ENCODE peak calls at places on chromosomes 2 and 18, in five cellular contexts. One of them, this sample, is unnamed.

GRCh38 chr2:213316001-213316735 is 31.9 kb downstream of the SPAG16 start:
- DNase-seq in kidney: no peak
- DNase-seq in PC-3: peak
- DNase-seq in fibroblast of lung: peak
- DNase-seq in IMR-90: peak
- DNase-seq in this sample: peak

GRCh38 chr18:70288171-70288850 is 534 bp upstream of the SOCS6 start:
- DNase-seq in IMR-90: peak
- DNase-seq in kidney: peak
- DNase-seq in PC-3: peak
- DNase-seq in fibroblast of lung: peak
- DNase-seq in this sample: peak

GRCh38 chr18:55047546-55047945 is 88.3 kb upstream of the CCDC68 start:
- DNase-seq in fibroblast of lung: peak
- DNase-seq in PC-3: no peak
- DNase-seq in kidney: no peak
- DNase-seq in IMR-90: peak
- DNase-seq in this sample: no peak

GRCh38 chr2:155372969-155373368 is 674.5 kb downstream of the KCNJ3 start:
- DNase-seq in IMR-90: no peak
- DNase-seq in PC-3: peak
- DNase-seq in fibroblast of lung: peak
- DNase-seq in kidney: no peak
- DNase-seq in this sample: peak

GRCh38 chr2:75311993-75312392 is 112.7 kb upstream of the TACR1 start:
- DNase-seq in kidney: no peak
- DNase-seq in PC-3: no peak
- DNase-seq in fibroblast of lung: no peak
- DNase-seq in IMR-90: no peak
- DNase-seq in this sample: no peak

GRCh38 chr2:144460981-144461766 is 58.7 kb downstream of the ZEB2 start:
- DNase-seq in IMR-90: peak
- DNase-seq in PC-3: no peak
- DNase-seq in kidney: peak
- DNase-seq in fibroblast of lung: peak
- DNase-seq in this sample: no peak

GRCh38 chr2:60794271-60794863 is 38.3 kb downstream of the PAPOLG start:
- DNase-seq in kidney: no peak
- DNase-seq in fibroblast of lung: no peak
- DNase-seq in PC-3: peak
- DNase-seq in IMR-90: peak
- DNase-seq in this sample: peak

GRCh38 chr2:195318440-195319111 is 338.4 kb upstream of the SLC39A10 start:
- DNase-seq in kidney: no peak
- DNase-seq in PC-3: peak
- DNase-seq in IMR-90: peak
- DNase-seq in fibroblast of lung: peak
- DNase-seq in this sample: peak

GRCh38 chr2:68365087-68365486 is at the start of gene PLEK:
- DNase-seq in kidney: peak
- DNase-seq in fibroblast of lung: no peak
- DNase-seq in IMR-90: no peak
- DNase-seq in PC-3: no peak
- DNase-seq in this sample: no peak

GRCh38 chr2:149058936-149059335 is 20.4 kb downstream of the LYPD6B start:
- DNase-seq in IMR-90: no peak
- DNase-seq in PC-3: peak
- DNase-seq in kidney: no peak
- DNase-seq in fibroblast of lung: no peak
- DNase-seq in this sample: no peak

GRCh38 chr2:144300632-144301031 is 219.3 kb downstream of the ZEB2 start:
- DNase-seq in IMR-90: no peak
- DNase-seq in kidney: no peak
- DNase-seq in PC-3: no peak
- DNase-seq in fibroblast of lung: no peak
- DNase-seq in this sample: no peak

GRCh38 chr2:44171018-44171417 is 2.3 kb downstream of the PPM1B start:
- DNase-seq in PC-3: peak
- DNase-seq in fibroblast of lung: peak
- DNase-seq in IMR-90: peak
- DNase-seq in kidney: no peak
- DNase-seq in this sample: peak

GRCh38 chr18:12293831-12294230 is 14.2 kb upstream of the TUBB6 start:
- DNase-seq in fibroblast of lung: no peak
- DNase-seq in IMR-90: no peak
- DNase-seq in kidney: no peak
- DNase-seq in PC-3: no peak
- DNase-seq in this sample: no peak

GRCh38 chr2:71756280-71756906 is 303.0 kb downstream of the DYSF start:
- DNase-seq in PC-3: peak
- DNase-seq in kidney: no peak
- DNase-seq in IMR-90: peak
- DNase-seq in fibroblast of lung: peak
- DNase-seq in this sample: peak

GRCh38 chr18:12254137-12254819 is at the start of gene CIDEA:
- DNase-seq in kidney: peak
- DNase-seq in IMR-90: no peak
- DNase-seq in PC-3: no peak
- DNase-seq in fibroblast of lung: peak
- DNase-seq in this sample: peak

GRCh38 chr2:190716176-190716807 is 67.4 kb downstream of the NAB1 start:
- DNase-seq in IMR-90: no peak
- DNase-seq in kidney: no peak
- DNase-seq in fibroblast of lung: peak
- DNase-seq in PC-3: peak
- DNase-seq in this sample: no peak

DNA sequence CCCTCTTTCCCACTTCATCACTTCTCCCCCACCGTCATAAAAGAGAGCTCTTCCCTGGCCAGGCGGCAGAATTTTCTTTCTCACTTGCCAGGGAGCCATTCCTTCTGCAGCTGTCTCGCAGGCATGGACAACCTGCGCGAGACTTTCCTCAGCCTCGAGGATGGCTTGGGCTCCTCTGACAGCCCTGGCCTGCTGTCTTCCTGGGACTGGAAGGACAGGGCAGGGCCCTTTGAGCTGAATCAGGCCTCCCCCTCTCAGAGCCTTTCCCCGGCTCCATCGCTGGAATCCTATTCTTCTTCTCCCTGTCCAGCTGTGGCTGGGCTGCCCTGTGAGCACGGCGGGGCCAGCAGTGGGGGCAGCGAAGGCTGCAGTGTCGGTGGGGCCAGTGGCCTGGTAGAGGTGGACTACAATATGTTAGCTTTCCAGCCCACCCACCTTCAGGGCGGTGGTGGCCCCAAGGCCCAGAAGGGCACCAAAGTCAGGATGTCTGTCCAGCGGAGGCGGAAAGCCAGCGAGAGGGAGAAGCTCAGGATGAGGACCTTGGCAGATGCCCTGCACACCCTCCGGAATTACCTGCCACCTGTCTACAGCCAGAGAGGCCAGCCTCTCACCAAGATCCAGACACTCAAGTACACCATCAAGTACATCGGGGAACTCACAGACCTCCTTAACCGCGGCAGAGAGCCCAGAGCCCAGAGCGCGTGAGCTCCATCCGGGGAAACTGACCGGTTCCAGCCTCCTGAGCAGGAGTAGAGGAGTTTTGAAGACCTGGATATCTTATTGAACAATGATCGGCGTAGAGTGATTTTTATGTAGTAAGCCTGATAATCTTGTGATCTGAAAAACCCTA is at the start of gene MSGN1:
- DNase-seq in kidney: no peak
- DNase-seq in IMR-90: no peak
- DNase-seq in fibroblast of lung: no peak
- DNase-seq in PC-3: no peak
- DNase-seq in this sample: no peak
- H3K9ac ChIP-seq in kidney: no peak
- H3K9ac ChIP-seq in IMR-90: no peak
- H3K9ac ChIP-seq in fibroblast of lung: no peak
- H3K9ac ChIP-seq in PC-3: no peak
- H3K9ac ChIP-seq in this sample: no peak

GRCh38 chr2:218993345-218994315 is at the start of gene CRYBA2:
- DNase-seq in IMR-90: no peak
- DNase-seq in PC-3: peak
- DNase-seq in kidney: no peak
- DNase-seq in fibroblast of lung: peak
- DNase-seq in this sample: peak
- H3K9ac ChIP-seq in IMR-90: no peak
- H3K9ac ChIP-seq in PC-3: peak
- H3K9ac ChIP-seq in kidney: no peak
- H3K9ac ChIP-seq in fibroblast of lung: no peak
- H3K9ac ChIP-seq in this sample: no peak

GRCh38 chr2:200311139-200311538 is 4.6 kb downstream of the SPATS2L start:
- DNase-seq in IMR-90: no peak
- DNase-seq in PC-3: peak
- DNase-seq in kidney: no peak
- DNase-seq in fibroblast of lung: peak
- DNase-seq in this sample: no peak
- H3K9ac ChIP-seq in IMR-90: no peak
- H3K9ac ChIP-seq in PC-3: no peak
- H3K9ac ChIP-seq in kidney: no peak
- H3K9ac ChIP-seq in fibroblast of lung: no peak
- H3K9ac ChIP-seq in this sample: no peak

DNA sequence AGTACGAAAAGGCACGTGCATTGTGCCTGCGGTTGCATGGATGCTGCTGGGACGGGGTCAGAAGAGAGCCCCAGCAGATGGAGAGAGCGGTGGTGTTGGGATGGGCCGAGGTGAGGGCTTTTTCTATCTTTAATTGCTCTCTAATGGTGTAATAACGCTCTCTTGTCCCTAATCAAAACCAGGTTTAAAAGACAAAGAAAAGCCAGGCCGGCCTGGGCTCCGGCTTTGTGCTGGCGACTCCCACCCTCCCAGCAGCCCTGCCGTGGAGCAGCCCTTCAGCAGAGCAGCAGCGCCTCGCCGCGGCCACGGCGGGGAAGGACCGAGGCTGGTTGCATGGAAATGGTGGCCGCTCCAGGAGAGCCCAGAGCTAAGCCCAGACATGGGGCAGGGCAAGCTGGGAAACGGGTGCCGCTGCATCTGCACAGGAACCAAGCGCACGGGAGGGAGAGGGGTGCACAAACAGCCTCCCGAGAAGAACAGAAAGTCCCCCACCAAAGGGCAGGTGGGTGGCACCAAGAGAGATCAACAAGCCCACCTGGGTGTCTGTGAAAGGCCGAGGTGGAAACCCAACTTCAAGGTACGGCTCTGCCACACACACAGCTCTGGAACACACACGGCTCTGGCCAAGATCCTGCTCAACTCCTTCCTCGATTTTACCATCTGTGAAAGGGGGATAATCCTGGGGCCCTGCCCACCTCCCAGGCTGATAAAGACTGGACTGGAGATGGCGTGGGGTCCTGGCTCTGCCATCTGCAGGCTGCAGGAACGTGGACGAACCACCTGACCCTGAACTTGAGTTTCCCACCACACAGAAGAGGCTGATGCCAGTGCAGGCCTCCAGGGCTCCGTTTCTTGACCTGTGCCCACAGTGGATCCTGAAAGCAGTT is 15.0 kb downstream of the HS1BP3 start:
- DNase-seq in PC-3: peak
- DNase-seq in kidney: peak
- DNase-seq in IMR-90: peak
- DNase-seq in fibroblast of lung: peak
- DNase-seq in this sample: peak
- H3K9ac ChIP-seq in PC-3: no peak
- H3K9ac ChIP-seq in kidney: no peak
- H3K9ac ChIP-seq in IMR-90: peak
- H3K9ac ChIP-seq in fibroblast of lung: no peak
- H3K9ac ChIP-seq in this sample: peak

GRCh38 chr2:205439621-205440020 is 242.7 kb upstream of the NRP2 start:
- DNase-seq in fibroblast of lung: no peak
- DNase-seq in PC-3: no peak
- DNase-seq in kidney: no peak
- DNase-seq in IMR-90: no peak
- DNase-seq in this sample: no peak

GRCh38 chr2:205435970-205436369 is 246.3 kb upstream of the NRP2 start:
- DNase-seq in PC-3: peak
- DNase-seq in IMR-90: peak
- DNase-seq in fibroblast of lung: peak
- DNase-seq in kidney: no peak
- DNase-seq in this sample: no peak

GRCh38 chr2:205438241-205438640 is 244.1 kb upstream of the NRP2 start:
- DNase-seq in kidney: no peak
- DNase-seq in PC-3: no peak
- DNase-seq in fibroblast of lung: no peak
- DNase-seq in IMR-90: no peak
- DNase-seq in this sample: peak
- H3K9ac ChIP-seq in kidney: no peak
- H3K9ac ChIP-seq in PC-3: no peak
- H3K9ac ChIP-seq in fibroblast of lung: no peak
- H3K9ac ChIP-seq in IMR-90: no peak
- H3K9ac ChIP-seq in this sample: no peak

DNA sequence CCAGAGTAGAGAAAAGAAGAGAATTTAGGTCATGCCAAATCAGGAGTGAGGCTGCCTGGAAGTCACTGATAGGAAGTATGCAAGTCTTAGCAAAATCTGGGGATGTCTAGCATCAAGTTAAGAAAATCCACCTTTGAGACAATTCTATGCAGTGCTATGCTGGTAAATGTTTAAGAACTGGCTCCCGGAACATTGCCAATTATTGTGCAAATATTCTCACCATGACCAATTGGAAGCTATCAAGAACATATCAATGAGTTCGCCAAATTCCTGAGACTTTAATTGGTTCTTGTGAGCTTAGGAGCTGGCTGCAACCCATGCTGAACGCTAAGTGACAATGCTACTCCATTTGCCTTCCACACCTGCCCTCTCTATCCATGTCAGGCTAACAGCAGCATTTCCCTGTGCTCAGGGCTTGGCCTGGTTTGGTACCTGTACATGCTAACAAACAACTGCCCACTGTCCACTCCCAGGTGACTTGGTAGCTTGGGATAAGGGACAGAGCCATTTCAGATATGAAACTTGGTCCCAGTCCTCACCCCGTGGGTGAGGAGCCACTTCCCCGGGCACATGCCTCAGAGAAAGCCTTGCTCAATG is 172.9 kb upstream of the KLHL29 start:
- DNase-seq in fibroblast of lung: no peak
- DNase-seq in kidney: no peak
- DNase-seq in PC-3: no peak
- DNase-seq in IMR-90: no peak
- DNase-seq in this sample: no peak
- H3K9ac ChIP-seq in fibroblast of lung: no peak
- H3K9ac ChIP-seq in kidney: no peak
- H3K9ac ChIP-seq in PC-3: no peak
- H3K9ac ChIP-seq in IMR-90: no peak
- H3K9ac ChIP-seq in this sample: no peak

DNA sequence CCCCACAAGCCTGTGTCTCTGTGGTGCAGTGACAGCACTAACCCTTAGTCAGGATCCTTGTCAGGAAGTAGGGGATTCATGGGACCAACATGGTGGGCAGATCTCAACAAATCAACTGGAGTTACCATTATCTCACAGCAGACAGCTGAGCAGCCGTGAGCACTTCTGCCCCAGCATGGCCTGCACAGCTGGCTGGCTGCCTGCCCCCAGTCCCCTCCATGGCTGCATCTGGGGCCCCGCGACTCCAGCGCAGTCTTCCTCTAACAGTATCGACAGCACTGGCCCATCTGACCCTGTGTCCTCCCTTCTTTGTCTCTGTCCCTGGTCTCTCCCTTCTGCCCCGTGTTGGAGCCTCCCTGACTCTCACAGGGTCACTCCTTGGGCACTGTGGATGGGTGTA is 4.7 kb upstream of the ADCY3 start:
- DNase-seq in kidney: no peak
- DNase-seq in fibroblast of lung: no peak
- DNase-seq in IMR-90: no peak
- DNase-seq in PC-3: no peak
- DNase-seq in this sample: no peak
- H3K9ac ChIP-seq in kidney: no peak
- H3K9ac ChIP-seq in fibroblast of lung: no peak
- H3K9ac ChIP-seq in IMR-90: no peak
- H3K9ac ChIP-seq in PC-3: no peak
- H3K9ac ChIP-seq in this sample: no peak